ENCODE peak calls at places on chromosomes 12 and 14, in five cellular contexts. N, V, Q, B and X are unnamed samples.
A peak's percentile ranks its signal among the peaks of the same experiment; 100 is the strongest.

GRCh38 chr12:122491991-122492390 is 8.7 kb downstream of the ZCCHC8 start:
- DNase-seq in N (no peak), B (no peak), V (no peak), Q (no peak), X (no peak)

GRCh38 chr14:92500491-92500941 is 13.1 kb upstream of the RIN3 start:
- DNase-seq in N (no peak), V (no peak), B (no peak), Q (peak; percentile 63), X (no peak)

GRCh38 chr12:106919910-106920544 is 35.7 kb upstream of the TMEM263 start:
- DNase-seq in Q (no peak), B (no peak), N (peak; percentile 77), V (no peak), X (peak; percentile 50)

GRCh38 chr12:105420659-105421240 is 90.3 kb downstream of the C12orf75 start:
- DNase-seq in B (peak; percentile 55), Q (peak; percentile 66), V (peak; percentile 7), N (peak; percentile 79), X (peak; percentile 86)

GRCh38 chr12:58888131-58888783 is 32.0 kb downstream of the LRIG3 start:
- DNase-seq in V (no peak), Q (peak; percentile 46), B (no peak), N (peak; percentile 80), X (peak; percentile 12)

GRCh38 chr12:124238886-124239285 is 56.0 kb upstream of the RFLNA start:
- DNase-seq in Q (no peak), N (no peak), V (no peak), B (no peak), X (no peak)

GRCh38 chr14:76919811-76920571 is 93.8 kb downstream of the LRRC74A start:
- DNase-seq in V (no peak), N (peak; percentile 91), Q (peak; percentile 48), B (no peak), X (peak; percentile 72)

GRCh38 chr12:66848967-66849366 is 170.1 kb upstream of the GRIP1 start:
- DNase-seq in N (no peak), Q (no peak), V (no peak), B (no peak), X (no peak)

GRCh38 chr12:53499261-53500118 is at the start of gene MAP3K12:
- DNase-seq in B (peak; percentile 63), Q (peak; percentile 68), V (peak; percentile 33), N (peak; percentile 77), X (peak; percentile 77)

GRCh38 chr12:106954462-106955376 is 988 bp upstream of the TMEM263 start:
- DNase-seq in Q (peak; percentile 39), N (peak; percentile 8), V (no peak), B (peak; percentile 13), X (no peak)

GRCh38 chr14:49950275-49951250 is 57.7 kb downstream of the ARF6 start:
- DNase-seq in Q (no peak), B (no peak), V (no peak), N (no peak), X (no peak)

GRCh38 chr14:77124345-77125274 is 17.0 kb downstream of the ZDHHC22 start:
- DNase-seq in B (peak; percentile 41), N (peak; percentile 27), V (peak; percentile 17), Q (peak; percentile 46), X (peak; percentile 62)

GRCh38 chr12:109153711-109154434 is 37.5 kb downstream of the ACACB start:
- DNase-seq in B (peak; percentile 12), V (no peak), N (no peak), Q (no peak), X (no peak)

GRCh38 chr12:119544780-119545625 is 48.6 kb upstream of the TMEM233 start:
- DNase-seq in B (peak; percentile 52), N (peak; percentile 80), V (no peak), Q (peak; percentile 25), X (peak; percentile 80)

GRCh38 chr14:55665067-55665700 is 85.2 kb downstream of the KTN1 start:
- DNase-seq in B (no peak), V (no peak), Q (no peak), N (peak; percentile 26), X (peak; percentile 96)

GRCh38 chr12:5031958-5032357 is 11.7 kb upstream of the KCNA5 start:
- DNase-seq in N (no peak), Q (no peak), V (no peak), B (no peak), X (no peak)

GRCh38 chr12:131025234-131025633 is 71.5 kb downstream of the ADGRD1 start:
- DNase-seq in V (no peak), Q (no peak), B (no peak), N (no peak), X (no peak)

GRCh38 chr12:63302941-63303536 is 152.0 kb upstream of the AVPR1A start:
- DNase-seq in B (no peak), Q (no peak), N (no peak), V (no peak), X (no peak)
- H3K27me3 ChIP-seq in B (no peaks in the 10 kb centered on the region), Q (no peaks in the 10 kb centered on the region), N (no peaks in the 10 kb centered on the region), V (no peaks in the 10 kb centered on the region), X (no peaks in the 10 kb centered on the region)

DNA sequence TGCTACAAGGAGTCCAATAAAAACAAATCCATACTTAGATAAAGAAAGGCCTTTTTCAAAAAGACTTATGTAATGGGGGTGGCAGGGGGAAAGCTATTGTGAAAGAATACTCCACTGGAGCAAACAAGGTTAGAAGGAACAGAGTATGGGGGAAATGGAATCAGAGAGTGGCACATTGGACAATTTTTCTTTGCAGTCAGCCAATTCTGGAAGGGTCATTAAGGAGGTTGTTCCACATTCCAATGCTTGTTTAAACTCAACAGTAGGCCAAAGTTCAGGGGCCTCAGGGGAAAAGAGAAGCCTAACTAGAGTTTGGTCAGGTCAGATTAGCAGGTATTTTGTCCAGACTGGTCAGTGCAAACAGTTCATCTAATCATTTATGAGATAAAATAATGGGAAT is 105.2 kb upstream of the RESF1 start:
- DNase-seq in B (no peak), V (no peak), Q (no peak), N (no peak), X (no peak)
- H3K36me3 ChIP-seq in B (no peaks in the 10 kb centered on the region), V (no peaks in the 10 kb centered on the region), Q (no peaks in the 10 kb centered on the region), N (no peaks in the 10 kb centered on the region), X (no peaks in the 10 kb centered on the region)

DNA sequence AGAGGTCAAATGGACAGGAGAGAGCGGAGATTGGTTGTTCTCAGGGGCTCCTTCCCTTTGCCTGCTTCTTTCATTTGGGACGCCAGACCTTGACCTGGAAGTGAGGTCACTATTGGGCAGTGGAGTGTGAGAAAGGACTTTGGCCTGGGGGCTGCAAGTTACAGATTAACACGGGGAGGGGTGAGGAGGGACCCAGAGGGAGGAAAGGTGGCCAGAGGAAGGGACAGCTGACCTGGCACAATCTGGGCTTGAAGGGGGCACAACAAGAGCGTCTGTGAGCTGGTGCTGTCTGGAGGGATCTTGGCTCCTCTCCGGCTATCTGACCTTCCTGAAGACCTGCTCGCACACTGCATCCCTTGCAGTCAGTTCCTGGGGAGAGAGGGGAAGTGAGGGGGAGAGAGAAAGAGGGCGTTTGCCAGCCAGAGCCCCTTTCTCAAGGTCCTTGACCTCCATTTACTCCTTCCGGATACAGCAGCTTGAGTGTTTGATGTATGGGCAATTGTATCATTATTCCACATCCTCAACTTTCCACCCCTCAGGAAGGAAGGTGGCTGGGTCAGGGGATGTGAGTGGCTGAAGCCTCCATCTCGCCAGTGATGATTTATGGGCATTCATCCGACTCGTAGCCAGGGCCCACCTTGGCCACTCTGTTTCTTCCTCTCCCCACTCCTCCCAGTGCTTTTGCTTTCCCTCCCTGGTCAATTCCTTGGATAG is 4.7 kb downstream of the RBP5 start:
- DNase-seq in V (no peak), N (no peak), Q (no peak), B (no peak), X (no peak)
- H3K4me1 ChIP-seq in V (no peaks in the 10 kb centered on the region), N (no peaks in the 10 kb centered on the region), Q (peaks cover 29% of the 10 kb centered on the region), B (peaks cover 1% of the 10 kb centered on the region), X (no peaks in the 10 kb centered on the region)

DNA sequence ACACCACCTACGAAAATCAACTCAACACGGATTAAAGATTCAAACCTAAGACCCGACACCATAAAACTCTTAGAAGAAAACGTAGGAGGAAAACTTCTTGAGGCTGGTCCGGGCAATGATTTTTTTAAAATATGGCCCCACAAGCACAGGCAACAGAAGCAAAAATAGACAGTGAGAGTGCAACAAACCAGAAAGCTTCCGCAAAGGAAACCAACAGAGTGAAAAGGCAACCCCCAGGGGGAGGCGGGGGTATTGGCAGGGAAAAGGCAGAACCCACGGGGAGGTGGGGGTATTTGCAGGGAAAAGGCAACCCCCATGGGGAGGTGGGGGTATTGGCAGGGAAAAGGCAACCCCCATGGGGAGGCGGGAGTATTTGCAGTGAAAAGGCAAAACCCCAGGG is 20.5 kb upstream of the FBRSL1 start:
- DNase-seq in Q (no peak), V (no peak), B (no peak), N (no peak), X (no peak)
- H3K27me3 ChIP-seq in Q (peaks cover 39% of the 10 kb centered on the region), V (no peaks in the 10 kb centered on the region), B (no peaks in the 10 kb centered on the region), N (no peaks in the 10 kb centered on the region), X (peaks cover 6% of the 10 kb centered on the region)

GRCh38 chr12:2864198-2864597 is 7.4 kb upstream of the TEX52 start:
- DNase-seq in B (no peak), Q (no peak), V (no peak), N (no peak), X (no peak)

GRCh38 chr12:2868986-2869385 is 8.0 kb downstream of the FOXM1 start:
- DNase-seq in V (no peak), Q (no peak), B (no peak), N (peak; percentile 57), X (no peak)
- H3K36me3 ChIP-seq in V (no peaks in the 10 kb centered on the region), Q (no peaks in the 10 kb centered on the region), B (no peaks in the 10 kb centered on the region), N (peaks cover 12% of the 10 kb centered on the region), X (peaks cover 92% of the 10 kb centered on the region)